ENCODE peak calls at places on chromosomes 2 and 18, in seven cellular contexts. N, R, G, K, A, M and Z are unnamed samples.

GRCh38 chr18:13422541-13423147 is 204.1 kb downstream of the LDLRAD4 start:
- DNase-seq in N (no peak), R (no peak), G (no peak), K (no peak), A (no peak), M (no peak), Z (no peak)

GRCh38 chr18:50558948-50559749 is 738 bp upstream of the MAPK4 start:
- DNase-seq in N (no peak), R (no peak), G (no peak), K (no peak), A (no peak), M (no peak), Z (no peak)

GRCh38 chr2:72993147-72993546 is 75.8 kb downstream of the EMX1 start:
- DNase-seq in N (peak; percentile 82), R (peak; percentile 63), G (peak; percentile 15), K (peak; percentile 52), A (no peak), M (no peak), Z (no peak)

GRCh38 chr2:20050104-20050711 is 1.2 kb downstream of the LAPTM4A start:
- DNase-seq in N (no peak), R (peak; percentile 80), G (no peak), K (no peak), A (no peak), M (no peak), Z (no peak)

GRCh38 chr18:42330296-42330695 is 375.3 kb downstream of the PIK3C3 start:
- DNase-seq in N (no peak), R (no peak), G (no peak), K (peak; percentile 67), A (no peak), M (no peak), Z (no peak)

GRCh38 chr2:38615237-38615636 is 12.5 kb upstream of the HNRNPLL start:
- DNase-seq in N (peak; percentile 52), R (no peak), G (no peak), K (no peak), A (no peak), M (no peak), Z (no peak)

GRCh38 chr2:203814661-203815540 is 52.7 kb upstream of the CTLA4 start:
- DNase-seq in N (peak; percentile 85), R (peak; percentile 79), G (peak; percentile 35), K (peak; percentile 50), A (peak; percentile 62), M (peak; percentile 49), Z (peak; percentile 5)

GRCh38 chr2:112910219-112910618 is 746 bp upstream of the IL37 start:
- DNase-seq in N (no peak), R (no peak), G (no peak), K (no peak), A (no peak), M (no peak), Z (no peak)

GRCh38 chr2:163701399-163702195 is 34.2 kb downstream of the FIGN start:
- DNase-seq in N (no peak), R (no peak), G (no peak), K (no peak), A (no peak), M (no peak), Z (no peak)

GRCh38 chr18:28359177-28359576 is 182.2 kb upstream of the CDH2 start:
- DNase-seq in N (no peak), R (peak; percentile 85), G (no peak), K (no peak), A (no peak), M (no peak), Z (no peak)

GRCh38 chr18:8480506-8481328 is 128.5 kb upstream of the RAB12 start:
- DNase-seq in N (peak; percentile 64), R (peak; percentile 38), G (no peak), K (peak; percentile 45), A (no peak), M (peak; percentile 16), Z (no peak)

GRCh38 chr2:230774348-230774951 is 61.8 kb downstream of the CAB39 start:
- DNase-seq in N (peak; percentile 83), R (peak; percentile 75), G (no peak), K (no peak), A (no peak), M (no peak), Z (no peak)

GRCh38 chr2:152335851-152336102 is 803 bp downstream of the FMNL2 start:
- DNase-seq in N (no peak), R (peak; percentile 41), G (no peak), K (no peak), A (peak; percentile 28), M (no peak), Z (no peak)

GRCh38 chr2:165256618-165257017 is 17.4 kb downstream of the SCN2A start:
- DNase-seq in N (no peak), R (no peak), G (no peak), K (no peak), A (no peak), M (no peak), Z (no peak)

GRCh38 chr18:8912348-8913057 is 190.0 kb upstream of the NDUFV2 start:
- DNase-seq in N (no peak), R (peak; percentile 10), G (no peak), K (peak; percentile 63), A (no peak), M (no peak), Z (no peak)